ENCODE peak calls at places on chromosomes 16 and 17, in nine cellular contexts. G is activated naive CD8-positive, alpha-beta T cell treated with anti-CD3 and anti-CD28 coated beads, Interleukin-2, amount 50 U/mL, for 24 hours; S is memory B cell; Y is esophagus mucosa; N is Panc1; V is HepG2; E is activated naive CD4-positive, alpha-beta T cell treated with anti-CD3 and anti-CD28 coated beads, Interleukin-2, amount 50 U/mL, for 72 hours; C is effector memory CD8-positive, alpha-beta T cell; Z is sciatic nerve. I is an unnamed sample.

GRCh38 chr17:76146053-76146875 is 5.2 kb upstream of the FOXJ1 start:
- ATAC-seq in N (no peak), C (peak; percentile 3), V (peak; percentile 14), Z (peak; percentile 37), S (no peak), E (peak; percentile 49), Y (no peak), G (no peak), I (peak; percentile 61)

GRCh38 chr17:512926-513325 is 160.3 kb upstream of the RPH3AL start:
- ATAC-seq in C (no peak), S (no peak), Z (peak; percentile 85), G (no peak), V (no peak), E (no peak), Y (peak; percentile 60), N (no peak), I (no peak)

GRCh38 chr17:62163847-62164246 is 98.8 kb upstream of the MED13 start:
- ATAC-seq in E (no peak), C (no peak), S (no peak), N (no peak), V (peak; percentile 87), Y (no peak), Z (no peak), G (no peak), I (no peak)

GRCh38 chr17:17088511-17089205 is 46.4 kb downstream of the MPRIP start:
- ATAC-seq in Z (no peak), C (peak; percentile 53), N (no peak), Y (peak; percentile 44), S (no peak), G (no peak), V (no peak), E (peak; percentile 68), I (peak; percentile 88)

GRCh38 chr16:19131809-19132777 is 18.3 kb downstream of the ITPRIPL2 start:
- ATAC-seq in G (no peak), V (no peak), C (no peak), N (no peak), E (no peak), S (peak; percentile 88), Y (peak; percentile 17), Z (peak; percentile 40), I (no peak)

GRCh38 chr17:80832266-80832676 is 159.4 kb upstream of the CHMP6 start:
- ATAC-seq in S (no peak), Y (peak; percentile 6), G (no peak), V (no peak), E (peak; percentile 0), Z (peak; percentile 66), N (peak; percentile 54), C (no peak), I (no peak)

GRCh38 chr17:57782051-57782490 is 37.0 kb upstream of the CCDC182 start:
- ATAC-seq in C (no peak), Y (no peak), V (peak; percentile 9), N (no peak), E (no peak), Z (peak; percentile 51), G (no peak), S (no peak), I (no peak)

GRCh38 chr16:85185281-85185680 is 73.0 kb upstream of the CIBAR2 start:
- ATAC-seq in Z (no peak), C (no peak), Y (no peak), S (no peak), G (no peak), N (no peak), E (no peak), V (no peak), I (no peak)

GRCh38 chr17:11780621-11781020 is 182.4 kb downstream of the DNAH9 start:
- ATAC-seq in S (no peak), N (no peak), C (no peak), Z (peak; percentile 17), Y (no peak), G (no peak), E (no peak), V (no peak), I (no peak)

GRCh38 chr16:30076276-30076791 is 540 bp downstream of the PPP4C start:
- ATAC-seq in V (peak; percentile 18), N (peak; percentile 13), Y (peak; percentile 32), Z (peak; percentile 47), C (peak; percentile 46), S (peak; percentile 48), G (no peak), E (peak; percentile 9), I (peak; percentile 11)

GRCh38 chr16:67552476-67552875 is 9.8 kb upstream of the CTCF start:
- ATAC-seq in N (no peak), Z (peak; percentile 48), V (no peak), G (no peak), C (no peak), E (no peak), S (no peak), Y (no peak), I (no peak)

GRCh38 chr17:66633322-66633965 is 201.5 kb upstream of the CACNG5 start:
- ATAC-seq in S (no peak), Z (no peak), Y (no peak), E (peak; percentile 96), V (no peak), C (peak; percentile 81), N (no peak), G (peak; percentile 98), I (peak; percentile 98)

GRCh38 chr16:3520861-3521260 is 20.1 kb downstream of the CLUAP1 start:
- ATAC-seq in C (no peak), G (no peak), E (no peak), S (no peak), Z (peak; percentile 54), N (no peak), Y (no peak), V (no peak), I (no peak)

GRCh38 chr17:75031972-75032895 is 14.5 kb downstream of the ATP5PD start:
- ATAC-seq in Y (peak; percentile 46), G (no peak), S (peak; percentile 50), Z (peak; percentile 70), E (peak; percentile 43), C (peak; percentile 35), N (peak; percentile 18), V (no peak), I (peak; percentile 62)

GRCh38 chr17:67585077-67585602 is 132.6 kb upstream of the NOL11 start:
- ATAC-seq in G (no peak), N (no peak), C (no peak), Z (no peak), V (no peak), E (no peak), Y (peak; percentile 79), S (no peak), I (no peak)

GRCh38 chr16:69204106-69204655 is 17.2 kb downstream of the SNTB2 start:
- ATAC-seq in Y (peak; percentile 53), G (no peak), N (no peak), V (no peak), C (no peak), S (peak; percentile 56), E (no peak), Z (no peak), I (no peak)

GRCh38 chr16:10827691-10828341 is 9.2 kb upstream of the TVP23A start:
- ATAC-seq in V (peak; percentile 33), Z (peak; percentile 93), E (no peak), S (no peak), N (peak; percentile 54), C (no peak), Y (peak; percentile 30), G (no peak), I (no peak)

GRCh38 chr17:66431080-66431795 is 128.8 kb downstream of the PRKCA start:
- ATAC-seq in G (no peak), S (no peak), C (no peak), Y (no peak), E (no peak), V (no peak), N (no peak), Z (peak; percentile 57), I (no peak)

GRCh38 chr17:32136856-32137255 is 5.4 kb upstream of the RHOT1 start:
- ATAC-seq in Z (no peak), N (no peak), E (peak; percentile 39), S (no peak), Y (no peak), C (peak; percentile 42), V (no peak), G (peak; percentile 55), I (peak; percentile 39)

GRCh38 chr16:55701442-55702319 is 45.9 kb downstream of the SLC6A2 start:
- ATAC-seq in C (peak; percentile 46), Z (peak; percentile 70), S (peak; percentile 42), Y (peak; percentile 54), E (peak; percentile 36), G (no peak), V (peak; percentile 97), N (peak; percentile 71), I (peak; percentile 56)

GRCh38 chr16:88870608-88871348 is 4.3 kb upstream of the PABPN1L start:
- ATAC-seq in Y (no peak), G (peak; percentile 21), Z (peak; percentile 53), E (peak; percentile 46), C (no peak), V (no peak), N (no peak), S (peak; percentile 67), I (no peak)

GRCh38 chr17:77027271-77027670 is 113.5 kb upstream of the SEC14L1 start:
- ATAC-seq in Y (no peak), E (no peak), V (no peak), N (no peak), S (no peak), Z (no peak), G (no peak), C (no peak), I (no peak)

GRCh38 chr16:85291302-85292148 is 179.3 kb upstream of the CIBAR2 start:
- ATAC-seq in E (no peak), N (peak; percentile 77), C (peak; percentile 35), Z (peak; percentile 87), V (peak; percentile 85), S (no peak), G (no peak), Y (no peak), I (no peak)

I was measured in activated T-helper 17 cell treated with anti-CD3 and anti-CD28 coated beads, Interleukin-2, amount 50 U/mL, for 72 hours.